ENCODE peak calls at places on chromosomes 12 and 14, in nine cellular contexts. Y is stomach, N is prostate gland, C is H1, T is HepG2, G is HCT116, R is endothelial cell of umbilical vein, E is upper lobe of left lung, J is GM23338. V is an unnamed sample.

GRCh38 chr12:1911598-1912575 is 6.6 kb downstream of the CACNA2D4 start:
- DNase-seq in Y (peak; percentile 15), N (no peak), C (peak; percentile 40), T (no peak), G (no peak), R (no peak), E (no peak), J (no peak), V (no peak)

GRCh38 chr14:96206461-96206860 is 1.8 kb downstream of the BDKRB2 start:
- DNase-seq in Y (no peak), N (peak; percentile 16), C (no peak), T (no peak), G (no peak), R (no peak), E (no peak), J (no peak), V (no peak)

GRCh38 chr12:87270894-87271293 is 758.3 kb downstream of the C12orf50 start:
- DNase-seq in Y (no peak), N (no peak), C (no peak), T (no peak), G (no peak), R (no peak), E (no peak), J (no peak), V (no peak)

GRCh38 chr12:110821917-110822316 is 24.9 kb upstream of the CCDC63 start:
- DNase-seq in Y (no peak), N (no peak), C (no peak), T (no peak), G (no peak), R (no peak), E (no peak), J (no peak), V (no peak)

GRCh38 chr12:131724534-131724933 is 13.6 kb downstream of the SFSWAP start:
- DNase-seq in Y (no peak), N (no peak), C (no peak), T (no peak), G (no peak), R (no peak), E (no peak), J (peak; percentile 44), V (no peak)

GRCh38 chr12:27778206-27778605 is 1.8 kb upstream of the KLHL42 start:
- DNase-seq in Y (no peak), N (no peak), C (no peak), T (no peak), G (no peak), R (no peak), E (no peak), J (no peak), V (no peak)

GRCh38 chr12:10393291-10393690 is 3.5 kb upstream of the KLRK1 start:
- DNase-seq in Y (no peak), N (no peak), C (no peak), T (no peak), G (no peak), R (no peak), E (no peak), J (no peak), V (no peak)

GRCh38 chr12:124946440-124946793 is 32.0 kb upstream of the UBC start:
- DNase-seq in Y (no peak), N (no peak), C (no peak), T (no peak), G (no peak), R (no peak), E (no peak), J (no peak), V (no peak)

GRCh38 chr12:3493225-3494049 is 2.4 kb downstream of the PRMT8 start:
- DNase-seq in Y (no peak), N (no peak), C (no peak), T (no peak), G (no peak), R (no peak), E (no peak), J (peak; percentile 49), V (no peak)

GRCh38 chr14:68143341-68143807 is 323.8 kb downstream of the RAD51B start:
- DNase-seq in Y (peak; percentile 45), N (peak; percentile 47), C (no peak), T (no peak), G (no peak), R (peak; percentile 48), E (peak; percentile 29), J (no peak), V (no peak)

GRCh38 chr12:2227360-2227759 is 174.6 kb downstream of the CACNA1C start:
- DNase-seq in Y (no peak), N (no peak), C (no peak), T (no peak), G (no peak), R (no peak), E (no peak), J (no peak), V (no peak)

GRCh38 chr14:76938092-76938500 is 90.4 kb downstream of the IRF2BPL start:
- DNase-seq in Y (no peak), N (no peak), C (no peak), T (no peak), G (no peak), R (no peak), E (no peak), J (no peak), V (no peak)

GRCh38 chr14:77190977-77191376 is 9.4 kb downstream of the TMEM63C start:
- DNase-seq in Y (no peak), N (no peak), C (no peak), T (no peak), G (no peak), R (no peak), E (no peak), J (peak; percentile 40), V (no peak)

GRCh38 chr12:90836689-90837088 is 118.3 kb downstream of the CCER1 start:
- DNase-seq in Y (no peak), N (no peak), C (no peak), T (no peak), G (no peak), R (no peak), E (no peak), J (no peak), V (no peak)

GRCh38 chr12:90841336-90841735 is 113.6 kb downstream of the CCER1 start:
- DNase-seq in Y (no peak), N (no peak), C (no peak), T (no peak), G (no peak), R (no peak), E (no peak), J (no peak), V (no peak)

GRCh38 chr12:90842477-90842876 is 112.5 kb downstream of the CCER1 start:
- DNase-seq in Y (no peak), N (peak; percentile 10), C (no peak), T (no peak), G (no peak), R (no peak), E (no peak), J (peak; percentile 58), V (no peak)

GRCh38 chr12:90839340-90839739 is 115.6 kb downstream of the CCER1 start:
- DNase-seq in Y (no peak), N (no peak), C (no peak), T (no peak), G (no peak), R (no peak), E (no peak), J (no peak), V (no peak)
- TF ChIP-seq POLR2AphosphoS5 in Y (no peak), N (no peak), C (no peak), T (no peak), G (no peak), R (no peak), E (no peak), J (no peak), V (no peak)

GRCh38 chr14:25108959-25109358 is 59.0 kb upstream of the STXBP6 start:
- DNase-seq in Y (peak; percentile 65), N (peak; percentile 28), C (no peak), T (peak; percentile 32), G (no peak), R (no peak), E (no peak), J (no peak), V (no peak)

GRCh38 chr14:25110101-25110500 is 60.2 kb upstream of the STXBP6 start:
- DNase-seq in Y (no peak), N (no peak), C (no peak), T (no peak), G (no peak), R (no peak), E (no peak), J (no peak), V (no peak)

GRCh38 chr14:25116607-25117006 is 66.7 kb upstream of the STXBP6 start:
- DNase-seq in Y (no peak), N (no peak), C (no peak), T (no peak), G (no peak), R (no peak), E (no peak), J (no peak), V (no peak)

GRCh38 chr14:25113394-25113793 is 63.4 kb upstream of the STXBP6 start:
- DNase-seq in Y (peak; percentile 36), N (no peak), C (no peak), T (no peak), G (no peak), R (no peak), E (no peak), J (no peak), V (no peak)

DNA sequence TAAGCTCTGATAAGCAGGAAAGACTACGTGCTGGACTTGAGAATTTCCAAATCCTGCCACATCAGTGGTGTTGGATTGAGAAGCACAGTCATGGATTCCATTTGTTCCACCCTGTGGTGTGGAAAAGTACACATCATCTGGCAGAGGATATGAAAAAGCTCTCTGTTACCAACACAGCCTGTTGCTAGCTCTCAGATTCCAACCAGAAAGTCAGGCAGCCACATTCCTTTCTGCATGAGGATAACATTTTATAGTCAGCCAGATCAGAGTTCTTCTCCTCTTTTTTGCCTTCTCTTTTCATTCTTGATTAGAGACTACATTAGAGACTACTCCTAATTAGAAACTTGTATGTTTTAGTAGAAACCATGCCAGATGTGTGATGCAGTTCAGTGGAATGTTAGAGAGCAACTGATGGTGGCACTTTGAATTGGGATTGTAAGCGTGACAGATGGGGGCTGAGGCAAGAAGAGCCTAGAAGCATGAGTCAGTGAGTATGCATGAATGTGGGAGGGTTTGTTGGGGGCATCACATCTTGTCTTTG is 61.2 kb upstream of the STXBP6 start:
- DNase-seq in Y (peak; percentile 49), N (no peak), C (no peak), T (peak; percentile 56), G (no peak), R (no peak), E (no peak), J (peak; percentile 25), V (no peak)
- TF ChIP-seq POLR2AphosphoS5 in Y (peak; percentile 77), N (peak; percentile 12), C (no peak), T (no peak), G (no peak), R (no peak), E (no peak), J (no peak), V (no peak)

DNA sequence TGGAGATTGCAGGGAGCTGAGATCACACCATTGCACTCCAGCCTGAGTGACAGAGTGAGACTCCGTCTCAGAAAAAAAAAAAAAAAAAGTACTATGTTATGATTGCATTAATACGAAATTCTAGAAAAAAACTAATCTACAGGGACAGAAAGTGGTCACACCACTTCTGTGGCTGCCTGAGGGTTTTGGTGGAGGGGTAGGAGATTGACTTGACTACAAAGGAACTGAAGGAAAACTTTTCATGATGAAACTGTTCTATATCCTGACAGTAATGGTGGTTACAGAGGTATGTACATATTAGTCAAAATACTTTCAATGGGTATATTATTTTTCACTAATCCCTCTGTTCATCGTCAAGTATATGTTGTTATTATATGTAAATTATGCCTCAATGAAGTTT is 42.1 kb downstream of the FOXN3 start:
- DNase-seq in Y (no peak), N (no peak), C (no peak), T (no peak), G (no peak), R (no peak), E (no peak), J (no peak), V (no peak)
- TF ChIP-seq POLR2AphosphoS5 in Y (no peak), N (no peak), C (no peak), T (no peak), G (no peak), R (no peak), E (no peak), J (no peak), V (no peak)

GRCh38 chr12:130557876-130558770 is 158.0 kb downstream of the RIMBP2 start:
- DNase-seq in Y (no peak), N (no peak), C (no peak), T (no peak), G (no peak), R (no peak), E (no peak), J (no peak), V (no peak)
- TF ChIP-seq POLR2AphosphoS5 in Y (no peak), N (no peak), C (no peak), T (no peak), G (no peak), R (no peak), E (no peak), J (no peak), V (no peak)

V was measured in GM12892.